ENCODE peak calls at places on chromosome 5, in seven cellular contexts. One of them, this sample, is unnamed.

GRCh38 chr5:14399054-14399657 is 182.4 kb upstream of the OTULINL start:
- DNase-seq in NCI-H345: peak; percentile 54
- DNase-seq in amygdala: no peak
- DNase-seq in T-helper 2 cell: no peak
- DNase-seq in AG09309: peak; percentile 27
- DNase-seq in lower lobe of right lung: no peak
- DNase-seq in GM18507: no peak
- DNase-seq in this sample: no peak

GRCh38 chr5:173123416-173123815 is 20.9 kb upstream of the BNIP1 start:
- DNase-seq in NCI-H345: no peak
- DNase-seq in T-helper 2 cell: no peak
- DNase-seq in lower lobe of right lung: no peak
- DNase-seq in amygdala: no peak
- DNase-seq in AG09309: peak; percentile 16
- DNase-seq in GM18507: no peak
- DNase-seq in this sample: no peak

GRCh38 chr5:62477801-62478200 is 65.2 kb downstream of the IPO11 start:
- DNase-seq in AG09309: no peak
- DNase-seq in GM18507: no peak
- DNase-seq in T-helper 2 cell: no peak
- DNase-seq in amygdala: no peak
- DNase-seq in lower lobe of right lung: no peak
- DNase-seq in NCI-H345: no peak
- DNase-seq in this sample: no peak

GRCh38 chr5:111278824-111279504 is 54.8 kb downstream of the CAMK4 start:
- DNase-seq in T-helper 2 cell: peak; percentile 87
- DNase-seq in lower lobe of right lung: peak; percentile 71
- DNase-seq in GM18507: peak; percentile 29
- DNase-seq in NCI-H345: no peak
- DNase-seq in amygdala: peak; percentile 27
- DNase-seq in AG09309: no peak
- DNase-seq in this sample: no peak

GRCh38 chr5:88674262-88675158 is 208.5 kb downstream of the MEF2C start:
- DNase-seq in lower lobe of right lung: no peak
- DNase-seq in NCI-H345: peak; percentile 85
- DNase-seq in GM18507: no peak
- DNase-seq in amygdala: peak; percentile 87
- DNase-seq in T-helper 2 cell: no peak
- DNase-seq in AG09309: no peak
- DNase-seq in this sample: peak; percentile 78

GRCh38 chr5:138898336-138898735 is 23.2 kb upstream of the LRRTM2 start:
- DNase-seq in NCI-H345: no peak
- DNase-seq in amygdala: no peak
- DNase-seq in T-helper 2 cell: no peak
- DNase-seq in lower lobe of right lung: no peak
- DNase-seq in AG09309: no peak
- DNase-seq in GM18507: no peak
- DNase-seq in this sample: no peak

GRCh38 chr5:75522025-75522424 is 10.3 kb downstream of the POLK start:
- DNase-seq in lower lobe of right lung: no peak
- DNase-seq in GM18507: no peak
- DNase-seq in AG09309: no peak
- DNase-seq in NCI-H345: no peak
- DNase-seq in amygdala: no peak
- DNase-seq in T-helper 2 cell: no peak
- DNase-seq in this sample: no peak

GRCh38 chr5:21680196-21680595 is 1172.9 kb downstream of the CDH12 start:
- DNase-seq in lower lobe of right lung: no peak
- DNase-seq in NCI-H345: no peak
- DNase-seq in T-helper 2 cell: no peak
- DNase-seq in GM18507: no peak
- DNase-seq in AG09309: no peak
- DNase-seq in amygdala: no peak
- DNase-seq in this sample: no peak

GRCh38 chr5:173235499-173236394 is 741 bp upstream of the NKX2-5 start:
- DNase-seq in AG09309: no peak
- DNase-seq in NCI-H345: no peak
- DNase-seq in amygdala: no peak
- DNase-seq in lower lobe of right lung: no peak
- DNase-seq in GM18507: no peak
- DNase-seq in T-helper 2 cell: no peak
- DNase-seq in this sample: no peak

GRCh38 chr5:56862909-56863308 is 46.5 kb upstream of the SETD9 start:
- DNase-seq in GM18507: no peak
- DNase-seq in NCI-H345: no peak
- DNase-seq in amygdala: no peak
- DNase-seq in lower lobe of right lung: no peak
- DNase-seq in T-helper 2 cell: no peak
- DNase-seq in AG09309: no peak
- DNase-seq in this sample: no peak

GRCh38 chr5:79014631-79015030 is 29.5 kb upstream of the ARSB start:
- DNase-seq in GM18507: no peak
- DNase-seq in NCI-H345: no peak
- DNase-seq in AG09309: no peak
- DNase-seq in lower lobe of right lung: no peak
- DNase-seq in T-helper 2 cell: no peak
- DNase-seq in amygdala: no peak
- DNase-seq in this sample: no peak

GRCh38 chr5:156124713-156125112 is 202.3 kb upstream of the SGCD start:
- DNase-seq in lower lobe of right lung: no peak
- DNase-seq in T-helper 2 cell: no peak
- DNase-seq in GM18507: no peak
- DNase-seq in amygdala: no peak
- DNase-seq in AG09309: no peak
- DNase-seq in NCI-H345: no peak
- DNase-seq in this sample: no peak

GRCh38 chr5:124906339-124907097 is 160.1 kb upstream of the ZNF608 start:
- DNase-seq in amygdala: peak; percentile 54
- DNase-seq in T-helper 2 cell: no peak
- DNase-seq in AG09309: peak; percentile 62
- DNase-seq in lower lobe of right lung: no peak
- DNase-seq in NCI-H345: peak; percentile 41
- DNase-seq in GM18507: no peak
- DNase-seq in this sample: peak; percentile 81

GRCh38 chr5:91632871-91633270 is 249.8 kb upstream of the ARRDC3 start:
- DNase-seq in T-helper 2 cell: no peak
- DNase-seq in GM18507: no peak
- DNase-seq in amygdala: no peak
- DNase-seq in AG09309: no peak
- DNase-seq in lower lobe of right lung: no peak
- DNase-seq in NCI-H345: peak; percentile 42
- DNase-seq in this sample: no peak

GRCh38 chr5:17396247-17396646 is 101.8 kb upstream of the TAF11L2 start:
- DNase-seq in T-helper 2 cell: no peak
- DNase-seq in GM18507: no peak
- DNase-seq in amygdala: no peak
- DNase-seq in lower lobe of right lung: no peak
- DNase-seq in AG09309: no peak
- DNase-seq in NCI-H345: no peak
- DNase-seq in this sample: no peak

GRCh38 chr5:7361593-7361992 is 34.3 kb upstream of the ADCY2 start:
- DNase-seq in GM18507: no peak
- DNase-seq in T-helper 2 cell: no peak
- DNase-seq in amygdala: no peak
- DNase-seq in AG09309: no peak
- DNase-seq in NCI-H345: no peak
- DNase-seq in lower lobe of right lung: no peak
- DNase-seq in this sample: no peak

GRCh38 chr5:88183255-88183654 is 85.4 kb downstream of the TMEM161B start:
- DNase-seq in amygdala: no peak
- DNase-seq in GM18507: no peak
- DNase-seq in NCI-H345: no peak
- DNase-seq in AG09309: no peak
- DNase-seq in lower lobe of right lung: no peak
- DNase-seq in T-helper 2 cell: no peak
- DNase-seq in this sample: no peak

GRCh38 chr5:42929871-42930270 is 110.2 kb downstream of the ANXA2R start:
- DNase-seq in lower lobe of right lung: no peak
- DNase-seq in T-helper 2 cell: no peak
- DNase-seq in AG09309: no peak
- DNase-seq in amygdala: no peak
- DNase-seq in GM18507: no peak
- DNase-seq in NCI-H345: no peak
- DNase-seq in this sample: no peak

GRCh38 chr5:141199359-141200235 is at the start of gene PCDHB11:
- DNase-seq in amygdala: no peak
- DNase-seq in T-helper 2 cell: no peak
- DNase-seq in NCI-H345: no peak
- DNase-seq in AG09309: no peak
- DNase-seq in GM18507: no peak
- DNase-seq in lower lobe of right lung: no peak
- DNase-seq in this sample: no peak

GRCh38 chr5:36414869-36415282 is 113.2 kb upstream of the RANBP3L start:
- DNase-seq in lower lobe of right lung: no peak
- DNase-seq in amygdala: no peak
- DNase-seq in AG09309: peak; percentile 35
- DNase-seq in T-helper 2 cell: no peak
- DNase-seq in GM18507: no peak
- DNase-seq in NCI-H345: peak; percentile 14
- DNase-seq in this sample: no peak

GRCh38 chr5:129459485-129460120 is 495 bp upstream of the ADAMTS19 start:
- DNase-seq in AG09309: no peak
- DNase-seq in GM18507: no peak
- DNase-seq in NCI-H345: no peak
- DNase-seq in amygdala: peak; percentile 45
- DNase-seq in lower lobe of right lung: no peak
- DNase-seq in T-helper 2 cell: no peak
- DNase-seq in this sample: peak; percentile 23

GRCh38 chr5:133819977-133820471 is 148.4 kb downstream of the C5orf15 start:
- DNase-seq in amygdala: no peak
- DNase-seq in T-helper 2 cell: no peak
- DNase-seq in NCI-H345: no peak
- DNase-seq in GM18507: no peak
- DNase-seq in AG09309: no peak
- DNase-seq in lower lobe of right lung: no peak
- DNase-seq in this sample: no peak

GRCh38 chr5:16564468-16564867 is 52.3 kb downstream of the RETREG1 start:
- DNase-seq in T-helper 2 cell: no peak
- DNase-seq in AG09309: no peak
- DNase-seq in lower lobe of right lung: no peak
- DNase-seq in GM18507: no peak
- DNase-seq in amygdala: no peak
- DNase-seq in NCI-H345: no peak
- DNase-seq in this sample: no peak

This sample was measured in C1 segment of cervical spinal cord.